ENCODE peak calls at places on chromosomes 13 and 19, in six cellular contexts. K is MM.1S, X is left ventricle myocardium inferior, J is A549, I is H9, R is tibial nerve. M is an unnamed sample.

GRCh38 chr13:93977986-93978385 is 501.5 kb downstream of the DCT start:
- DNase-seq in J (no peak), K (no peak), R (no peak), X (no peak), I (no peak), M (no peak)

GRCh38 chr13:94987869-94988268 is 275.5 kb upstream of the SOX21 start:
- DNase-seq in X (no peak), I (no peak), R (no peak), K (no peak), J (no peak), M (no peak)

GRCh38 chr19:6084821-6085220 is 25.5 kb downstream of the RFX2 start:
- DNase-seq in R (no peak), K (no peak), X (no peak), J (no peak), I (no peak), M (no peak)

GRCh38 chr13:20492641-20493040 is 33.0 kb downstream of the CRYL1 start:
- DNase-seq in X (no peak), J (peak; percentile 52), K (no peak), I (peak; percentile 54), R (no peak), M (no peak)

GRCh38 chr13:75963318-75963717 is 327.2 kb downstream of the LMO7 start:
- DNase-seq in X (no peak), J (peak; percentile 31), K (no peak), R (no peak), I (no peak), M (no peak)

GRCh38 chr19:4524808-4525562 is 6.7 kb upstream of the PLIN4 start:
- DNase-seq in X (peak; percentile 58), K (peak; percentile 41), J (peak; percentile 51), R (peak; percentile 63), I (peak; percentile 77), M (peak; percentile 80)

GRCh38 chr13:97258801-97259200 is 36.7 kb downstream of the MBNL2 start:
- DNase-seq in X (no peak), K (no peak), I (no peak), J (no peak), R (no peak), M (no peak)

GRCh38 chr19:54196514-54196913 is 4.1 kb upstream of the RPS9 start:
- DNase-seq in X (no peak), J (no peak), K (no peak), R (no peak), I (no peak), M (peak; percentile 8)

GRCh38 chr13:112729408-112729807 is 39.6 kb downstream of the ATP11A start:
- DNase-seq in X (peak; percentile 74), J (no peak), K (no peak), R (no peak), I (peak; percentile 23), M (no peak)

GRCh38 chr13:108269601-108270328 is at the start of gene TNFSF13B:
- DNase-seq in I (peak; percentile 82), X (peak; percentile 42), J (peak; percentile 4), K (peak; percentile 70), R (no peak), M (peak; percentile 78)

GRCh38 chr19:55044286-55044685 is 6.2 kb upstream of the GP6 start:
- DNase-seq in I (no peak), R (no peak), K (no peak), X (no peak), J (no peak), M (no peak)

GRCh38 chr13:35992964-35993363 is 138.2 kb downstream of the DCLK1 start:
- DNase-seq in K (no peak), I (no peak), R (no peak), J (no peak), X (no peak), M (no peak)

GRCh38 chr13:48302920-48303330 is 626 bp upstream of the RB1 start:
- DNase-seq in K (peak; percentile 12), I (no peak), J (no peak), X (no peak), R (peak; percentile 33), M (no peak)

GRCh38 chr19:4962085-4962619 is 6.8 kb upstream of the KDM4B start:
- DNase-seq in I (no peak), J (no peak), K (no peak), R (no peak), X (no peak), M (no peak)

GRCh38 chr19:36483653-36484052 is 5.7 kb downstream of the ZNF566 start:
- DNase-seq in X (no peak), I (no peak), J (no peak), K (no peak), R (no peak), M (no peak)

GRCh38 chr13:48184260-48184659 is 48.7 kb upstream of the ITM2B start:
- DNase-seq in X (no peak), I (no peak), R (no peak), K (no peak), J (no peak), M (no peak)

GRCh38 chr13:104043184-104043583 is 977.0 kb upstream of the SLC10A2 start:
- DNase-seq in R (no peak), K (no peak), J (no peak), X (no peak), I (no peak), M (no peak)

GRCh38 chr13:71831716-71832115 is 35.3 kb downstream of the DACH1 start:
- DNase-seq in X (no peak), J (no peak), K (no peak), I (no peak), R (no peak), M (no peak)

GRCh38 chr19:35357867-35358573 is at the start of gene FFAR3:
- DNase-seq in K (no peak), J (no peak), I (no peak), X (peak; percentile 38), R (peak; percentile 17), M (no peak)

GRCh38 chr19:53158119-53158656 is 665 bp downstream of the ZNF347 start:
- DNase-seq in R (no peak), K (no peak), X (peak; percentile 32), J (no peak), I (peak; percentile 39), M (peak; percentile 77)

GRCh38 chr19:3285647-3286176 is 61.3 kb downstream of the CELF5 start:
- DNase-seq in I (peak; percentile 95), R (no peak), X (no peak), K (no peak), J (no peak), M (no peak)

GRCh38 chr13:24348797-24349515 is 39.6 kb downstream of the C1QTNF9 start:
- DNase-seq in I (no peak), J (peak; percentile 12), K (no peak), R (no peak), X (no peak), M (peak; percentile 95)

GRCh38 chr13:59774511-59774911 is 389.2 kb downstream of the DIAPH3 start:
- DNase-seq in X (no peak), K (no peak), I (no peak), J (peak; percentile 1), R (no peak), M (no peak)

GRCh38 chr19:8321067-8321759 is at the start of the genes NDUFA7 and RPS28:
- DNase-seq in R (peak; percentile 97), J (peak; percentile 92), X (peak; percentile 98), K (peak; percentile 98), I (peak; percentile 94), M (peak; percentile 96)
- TF ChIP-seq CTCF in R (peak; percentile 66), J (no peak), X (peak; percentile 58), K (peak; percentile 51), I (no peak), M (no peak)

DNA sequence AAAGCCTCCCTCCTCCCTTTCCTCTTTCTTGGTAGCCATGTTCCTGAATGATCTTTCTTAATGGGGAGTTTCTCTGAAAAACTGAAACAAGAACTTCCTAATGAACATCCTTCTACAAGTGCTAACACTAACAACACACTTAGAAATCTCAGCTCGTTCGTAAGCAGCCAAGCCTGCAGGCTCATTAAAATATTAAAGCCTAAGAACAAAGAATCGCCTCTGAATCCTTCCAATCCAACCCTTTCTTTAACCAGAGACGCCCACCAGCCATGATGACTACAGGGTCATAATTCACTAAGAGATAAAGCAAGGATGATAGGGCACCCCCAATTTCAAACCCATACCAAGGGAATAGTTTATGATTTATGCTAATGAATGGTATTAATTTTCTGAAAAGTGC is 21.9 kb downstream of the EFNB2 start:
- DNase-seq in K (no peak), I (no peak), X (no peak), J (no peak), R (no peak), M (no peak)
- H3K4me1 ChIP-seq in K (no peaks in the 10 kb centered on the region), I (peaks cover 2% of the 10 kb centered on the region), X (peaks cover 39% of the 10 kb centered on the region), J (no peaks in the 10 kb centered on the region), R (no peaks in the 10 kb centered on the region), M (no peaks in the 10 kb centered on the region)

DNA sequence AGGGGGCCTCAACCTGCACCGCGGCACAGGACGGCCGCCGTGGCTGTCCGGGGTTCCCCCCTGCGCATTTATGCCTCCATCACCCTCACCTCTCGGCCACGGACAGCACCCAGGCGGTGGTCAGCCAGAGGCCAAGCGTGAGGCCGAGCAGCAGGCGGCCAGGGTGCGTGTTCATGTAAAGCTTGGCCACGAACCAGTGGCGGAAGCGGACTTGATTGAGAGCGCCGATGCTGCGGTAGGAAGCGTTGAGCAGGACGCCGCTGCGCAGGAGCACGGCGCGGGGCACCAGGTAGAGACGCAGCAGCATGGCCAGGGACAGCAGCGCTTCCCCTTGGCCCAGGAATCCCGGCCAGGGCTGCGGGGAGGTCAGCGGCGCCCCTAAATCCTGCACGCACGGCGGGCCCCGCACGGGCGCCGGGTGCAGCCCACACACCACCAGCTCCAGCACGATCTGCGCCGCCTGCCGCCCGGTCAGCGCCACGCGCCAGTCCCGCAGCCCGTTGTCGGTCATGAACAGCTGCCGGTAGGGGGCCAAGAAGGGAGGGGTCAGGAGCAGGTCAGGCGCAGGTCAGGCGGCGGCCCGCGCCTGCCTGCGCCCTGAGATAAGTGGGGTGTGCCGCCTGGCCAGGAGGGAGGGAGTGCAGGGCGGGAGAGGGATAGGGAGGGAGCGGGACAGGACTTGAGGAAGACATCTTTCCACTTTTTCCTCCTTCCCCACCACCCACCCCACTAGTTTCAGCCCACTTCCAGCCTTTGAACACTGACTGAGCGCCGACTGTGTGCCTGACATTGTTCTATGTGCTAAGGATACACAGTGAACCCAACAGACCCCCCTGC is 6.5 kb downstream of the KCNN4 start:
- DNase-seq in I (peak; percentile 87), K (no peak), R (peak; percentile 27), X (peak; percentile 68), J (no peak), M (peak; percentile 37)
- TF ChIP-seq CTCF in I (peak; percentile 70), K (no peak), R (peak; percentile 58), X (peak; percentile 70), J (no peak), M (peak; percentile 57)

GRCh38 chr19:2266183-2266993 is 10.2 kb upstream of the JSRP1 start:
- DNase-seq in X (peak; percentile 89), I (no peak), J (no peak), R (peak; percentile 80), K (peak; percentile 62), M (peak; percentile 88)

GRCh38 chr19:2259331-2259730 is 3.1 kb upstream of the JSRP1 start:
- DNase-seq in K (peak; percentile 6), J (peak; percentile 63), X (no peak), R (no peak), I (no peak), M (no peak)

GRCh38 chr19:2260341-2260751 is 4.1 kb upstream of the JSRP1 start:
- DNase-seq in X (no peak), R (no peak), J (no peak), I (no peak), K (peak; percentile 87), M (no peak)

GRCh38 chr19:2255982-2256685 is at the start of gene JSRP1:
- DNase-seq in J (no peak), I (no peak), K (peak; percentile 92), R (no peak), X (no peak), M (no peak)

GRCh38 chr19:2261438-2262172 is 5.4 kb upstream of the JSRP1 start:
- DNase-seq in K (peak; percentile 49), J (peak; percentile 56), R (peak; percentile 43), X (no peak), I (no peak), M (no peak)
- H3K4me1 ChIP-seq in K (peaks cover 33% of the 10 kb centered on the region), J (peaks cover 12% of the 10 kb centered on the region), R (no peaks in the 10 kb centered on the region), X (peaks cover 4% of the 10 kb centered on the region), I (no peaks in the 10 kb centered on the region), M (no peaks in the 10 kb centered on the region)